ENCODE peak calls at places on chromosomes 16 and 17, in six cellular contexts. E is transverse colon, P is GM23248, N is OCI-LY7, L is tibial nerve, F is RWPE1. Q is an unnamed sample.

GRCh38 chr17:31838641-31839225 is 20.3 kb downstream of the COPRS start:
- DNase-seq in F (no peak), L (no peak), E (no peak), P (peak), N (no peak), Q (no peak)

GRCh38 chr16:2195316-2196161 is 866 bp downstream of the CASKIN1 start:
- DNase-seq in F (no peak), L (no peak), N (no peak), E (no peak), P (no peak), Q (no peak)

GRCh38 chr16:28879841-28880588 is 1.7 kb downstream of the ATP2A1 start:
- DNase-seq in F (peak), L (peak), N (peak), P (peak), E (peak), Q (peak)

GRCh38 chr17:35795007-35795870 is at the start of gene MMP28:
- DNase-seq in L (no peak), F (peak), P (peak), E (peak), N (no peak), Q (no peak)

GRCh38 chr16:71762186-71762585 is 37.7 kb upstream of the PHLPP2 start:
- DNase-seq in N (no peak), P (peak), L (no peak), F (no peak), E (no peak), Q (no peak)

GRCh38 chr17:79615446-79615845 is 4.6 kb upstream of the RBFOX3 start:
- DNase-seq in N (no peak), L (no peak), E (no peak), F (no peak), P (no peak), Q (no peak)

GRCh38 chr16:47045023-47045422 is 71.5 kb upstream of the DNAJA2 start:
- DNase-seq in N (no peak), P (peak), F (no peak), L (no peak), E (no peak), Q (no peak)

GRCh38 chr17:19464033-19465026 is 53.3 kb downstream of the RNF112 start:
- DNase-seq in N (peak), E (no peak), P (peak), F (no peak), L (no peak), Q (no peak)

GRCh38 chr17:78802008-78802407 is 19.9 kb upstream of the CYTH1 start:
- DNase-seq in F (no peak), L (no peak), N (no peak), P (no peak), E (no peak), Q (no peak)

GRCh38 chr17:37118738-37119137 is 170.0 kb downstream of the AATF start:
- DNase-seq in F (no peak), N (no peak), P (no peak), L (no peak), E (no peak), Q (no peak)

GRCh38 chr17:83200231-83200699 is 120.9 kb downstream of the METRNL start:
- DNase-seq in E (peak), N (no peak), P (peak), F (no peak), L (peak), Q (peak)

GRCh38 chr16:64459821-64460220 is 662.0 kb downstream of the CDH11 start:
- DNase-seq in F (no peak), E (no peak), L (no peak), N (no peak), P (peak), Q (no peak)

GRCh38 chr17:45046536-45047125 is 4.8 kb downstream of the DCAKD start:
- DNase-seq in N (no peak), E (no peak), P (peak), F (no peak), L (no peak), Q (no peak)

GRCh38 chr16:35319536-35320192 is 1860.3 kb downstream of the TP53TG3F start:
- DNase-seq in L (no peak), F (no peak), E (no peak), N (no peak), P (no peak), Q (no peak)

GRCh38 chr17:1197379-1197778 is 17.6 kb upstream of the ABR start:
- DNase-seq in F (no peak), P (peak), L (no peak), E (no peak), N (no peak), Q (no peak)

GRCh38 chr16:88773812-88774291 is 11.2 kb downstream of the PIEZO1 start:
- DNase-seq in F (no peak), N (no peak), L (no peak), P (peak), E (peak), Q (no peak)

GRCh38 chr17:75769536-75769935 is 4.5 kb upstream of the GALK1 start:
- DNase-seq in F (no peak), P (no peak), E (no peak), L (peak), N (no peak), Q (no peak)

GRCh38 chr16:1181715-1182671 is 29.1 kb downstream of the CACNA1H start:
- DNase-seq in N (no peak), P (peak), E (peak), F (peak), L (no peak), Q (no peak)

GRCh38 chr16:87461466-87461975 is 31.3 kb downstream of the ZCCHC14 start:
- DNase-seq in N (peak), L (peak), F (peak), E (peak), P (peak), Q (no peak)

GRCh38 chr16:13453938-13454553 is 465.9 kb upstream of the ERCC4 start:
- DNase-seq in P (peak), N (peak), L (no peak), F (no peak), E (peak), Q (no peak)

GRCh38 chr17:11900655-11901054 is 96.6 kb downstream of the ZNF18 start:
- DNase-seq in E (no peak), F (no peak), P (no peak), L (no peak), N (no peak), Q (no peak)

GRCh38 chr16:27223701-27224100 is 20.4 kb downstream of the KDM8 start:
- DNase-seq in L (no peak), E (no peak), N (no peak), P (no peak), F (no peak), Q (no peak)

GRCh38 chr17:78935419-78936323 is 10.5 kb upstream of the TIMP2 start:
- DNase-seq in N (no peak), F (peak), P (peak), E (peak), L (peak), Q (no peak)

GRCh38 chr17:37187262-37187661 is 188.5 kb upstream of the C17orf78 start:
- DNase-seq in L (no peak), E (no peak), P (no peak), N (no peak), F (no peak), Q (no peak)

GRCh38 chr16:65845466-65846209 is 520.9 kb upstream of the CDH5 start:
- DNase-seq in F (peak), L (no peak), E (no peak), P (peak), N (no peak), Q (no peak)

GRCh38 chr17:149231-149630 is 11.9 kb downstream of the SCGB1C2 start:
- DNase-seq in N (no peak), L (no peak), P (no peak), F (no peak), E (no peak), Q (no peak)

GRCh38 chr16:67304006-67304405 is 22.5 kb downstream of the KCTD19 start:
- DNase-seq in E (no peak), N (no peak), L (no peak), F (no peak), P (peak), Q (no peak)

GRCh38 chr16:1073566-1074378 is 1.2 kb downstream of the SSTR5 start:
- DNase-seq in P (no peak), L (no peak), F (no peak), E (no peak), N (no peak), Q (no peak)

GRCh38 chr16:89842471-89843408 is 14.5 kb downstream of the SPIRE2 start:
- DNase-seq in L (no peak), P (peak), N (no peak), F (no peak), E (no peak), Q (no peak)

GRCh38 chr17:74760404-74761105 is 12.1 kb downstream of the NHERF1 start:
- DNase-seq in E (no peak), L (no peak), N (no peak), P (no peak), F (peak), Q (no peak)

GRCh38 chr16:31052131-31052530 is 18.8 kb downstream of the STX4 start:
- DNase-seq in F (peak), E (peak), L (no peak), N (no peak), P (peak), Q (no peak)

GRCh38 chr17:70071127-70071526 is 3.9 kb upstream of the KCNJ16 start:
- DNase-seq in L (no peak), F (no peak), N (no peak), P (no peak), E (no peak), Q (no peak)

GRCh38 chr17:77802333-77802615 is 156.2 kb upstream of the TNRC6C start:
- DNase-seq in E (no peak), L (no peak), P (no peak), N (no peak), F (no peak), Q (no peak)

GRCh38 chr16:21301168-21301894 is 23.2 kb upstream of the CRYM start:
- DNase-seq in L (peak), E (peak), N (peak), P (peak), F (peak), Q (no peak)

GRCh38 chr16:12021578-12022265 is 45.2 kb downstream of the SNX29 start:
- DNase-seq in L (no peak), P (no peak), E (no peak), N (no peak), F (no peak), Q (no peak)

GRCh38 chr17:63842173-63842539 is 329 bp downstream of the SMARCD2 start:
- DNase-seq in E (no peak), L (no peak), F (no peak), P (no peak), N (no peak), Q (no peak)

GRCh38 chr17:80531400-80531799 is 13.2 kb upstream of the RPTOR start:
- DNase-seq in N (peak), F (no peak), P (no peak), L (no peak), E (no peak), Q (no peak)

GRCh38 chr16:50616883-50617629 is 64.1 kb downstream of the SNX20 start:
- DNase-seq in N (no peak), P (no peak), F (no peak), L (no peak), E (no peak), Q (no peak)

GRCh38 chr16:50615891-50616290 is 65.2 kb downstream of the SNX20 start:
- DNase-seq in E (no peak), F (no peak), P (no peak), L (no peak), N (no peak), Q (no peak)

GRCh38 chr16:50616386-50616785 is 64.7 kb downstream of the SNX20 start:
- DNase-seq in F (no peak), E (no peak), P (no peak), L (no peak), N (no peak), Q (no peak)

GRCh38 chr16:50613281-50613991 is 65.2 kb downstream of the NKD1 start:
- DNase-seq in E (no peak), F (no peak), P (no peak), L (no peak), N (no peak), Q (no peak)

GRCh38 chr16:50614956-50615727 is 66.0 kb downstream of the SNX20 start:
- DNase-seq in N (no peak), E (no peak), F (no peak), L (no peak), P (no peak), Q (no peak)
- H3K27ac ChIP-seq in N (no peak), E (peak), F (no peak), L (no peak), P (no peak), Q (no peak)

GRCh38 chr17:49969794-49970389 is 902 bp downstream of the DLX4 start:
- DNase-seq in P (no peak), L (no peak), E (no peak), N (no peak), F (no peak), Q (no peak)
- H3K27ac ChIP-seq in P (no peak), L (no peak), E (no peak), N (no peak), F (peak), Q (no peak)

DNA sequence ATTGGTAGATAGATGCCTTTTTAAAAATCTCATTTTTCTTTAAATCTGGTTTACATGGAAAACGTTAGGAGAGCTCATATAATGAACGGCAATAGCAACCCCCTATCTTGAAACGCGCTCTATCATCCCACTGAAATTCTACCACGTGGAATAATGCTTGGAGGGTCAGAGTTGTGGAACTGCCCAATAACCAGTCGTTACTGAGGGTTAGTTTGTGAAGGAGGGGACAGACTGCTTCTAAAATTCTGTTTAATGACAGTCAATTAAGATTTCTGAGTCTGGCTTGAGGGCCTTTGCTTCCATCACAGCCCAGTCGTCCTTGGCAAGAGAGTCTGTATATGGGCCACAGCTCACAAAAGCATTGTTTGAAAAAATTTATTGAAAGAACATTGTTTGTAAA is 482 bp downstream of the IRF8 start:
- DNase-seq in L (no peak), N (no peak), F (no peak), P (no peak), E (no peak), Q (no peak)
- H3K27ac ChIP-seq in L (no peak), N (peak), F (no peak), P (no peak), E (peak), Q (no peak)

GRCh38 chr17:28552201-28552999 is at the start of gene UNC119:
- DNase-seq in F (peak), N (peak), L (peak), P (peak), E (peak), Q (peak)

GRCh38 chr17:28551421-28552186 is 820 bp downstream of the UNC119 start:
- DNase-seq in P (peak), L (no peak), N (no peak), F (peak), E (no peak), Q (no peak)

GRCh38 chr17:28554565-28554964 is 2.1 kb upstream of the UNC119 start:
- DNase-seq in F (no peak), N (no peak), L (no peak), P (no peak), E (no peak), Q (no peak)

GRCh38 chr17:28555022-28555421 is 2.6 kb upstream of the UNC119 start:
- DNase-seq in F (no peak), E (no peak), L (no peak), N (no peak), P (no peak), Q (no peak)

DNA sequence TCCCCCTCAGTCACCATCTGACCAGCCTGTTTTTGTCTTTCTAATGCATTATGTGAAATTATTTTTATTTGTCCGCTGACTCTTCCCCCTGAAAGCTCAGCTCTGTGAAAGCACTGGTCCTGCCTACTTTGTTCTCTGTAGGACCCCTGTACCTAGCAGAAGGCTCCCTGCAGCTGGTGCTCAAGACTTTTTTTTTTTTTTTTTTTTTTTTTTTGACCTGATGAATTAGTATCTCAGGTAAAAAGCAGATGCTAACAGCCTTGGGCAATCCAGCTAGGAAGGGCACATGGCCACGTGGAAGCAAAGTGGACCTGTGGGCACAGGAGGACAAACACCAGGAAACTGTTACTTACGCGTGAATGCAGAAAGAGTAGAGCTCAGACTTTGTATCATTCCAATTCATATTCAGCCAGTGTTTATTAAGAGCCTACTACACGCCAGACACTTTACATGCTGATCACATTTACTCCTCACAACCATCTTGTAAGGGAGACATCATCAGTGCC is 629 bp upstream of the UNC119 start:
- DNase-seq in P (no peak), F (no peak), N (no peak), L (no peak), E (no peak), Q (no peak)
- H3K27ac ChIP-seq in P (no peak), F (peak), N (no peak), L (no peak), E (peak), Q (peak)

DNA sequence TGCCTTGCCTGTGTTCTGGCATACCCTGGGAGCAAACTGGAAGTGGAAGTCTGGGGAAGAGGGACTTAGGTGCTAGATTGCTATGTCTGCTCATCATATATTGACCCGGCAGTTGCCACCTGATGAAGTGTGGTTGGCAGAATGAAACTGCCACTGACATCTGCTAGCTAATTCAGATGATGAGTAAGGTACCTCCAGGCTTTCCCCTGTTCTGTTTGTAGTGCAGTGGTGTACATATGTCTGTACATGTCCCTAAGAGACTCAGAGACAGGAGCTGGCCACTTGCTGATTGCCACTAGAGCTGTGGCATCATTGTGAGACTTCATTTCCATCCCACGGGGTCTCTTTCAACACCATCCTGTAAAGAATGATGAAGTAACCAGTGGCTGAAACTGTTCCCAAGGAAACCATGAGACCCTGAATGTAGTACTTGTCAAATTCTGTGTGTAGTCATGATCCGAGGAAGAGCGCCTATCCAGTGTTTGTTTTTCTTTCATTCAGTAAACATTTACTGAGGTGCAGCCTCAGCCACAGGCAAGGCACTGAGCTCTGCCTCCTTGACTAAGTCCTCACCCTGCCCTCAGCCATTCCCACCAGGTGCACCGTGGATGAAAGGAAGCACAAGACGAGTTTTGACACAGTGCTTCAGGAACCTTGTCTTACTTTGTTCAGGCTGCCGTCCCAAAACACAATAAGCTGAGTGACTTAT is 13.2 kb downstream of the CLUAP1 start:
- DNase-seq in N (no peak), F (no peak), L (no peak), P (no peak), E (no peak), Q (no peak)
- H3K27ac ChIP-seq in N (no peak), F (no peak), L (no peak), P (no peak), E (no peak), Q (no peak)

DNA sequence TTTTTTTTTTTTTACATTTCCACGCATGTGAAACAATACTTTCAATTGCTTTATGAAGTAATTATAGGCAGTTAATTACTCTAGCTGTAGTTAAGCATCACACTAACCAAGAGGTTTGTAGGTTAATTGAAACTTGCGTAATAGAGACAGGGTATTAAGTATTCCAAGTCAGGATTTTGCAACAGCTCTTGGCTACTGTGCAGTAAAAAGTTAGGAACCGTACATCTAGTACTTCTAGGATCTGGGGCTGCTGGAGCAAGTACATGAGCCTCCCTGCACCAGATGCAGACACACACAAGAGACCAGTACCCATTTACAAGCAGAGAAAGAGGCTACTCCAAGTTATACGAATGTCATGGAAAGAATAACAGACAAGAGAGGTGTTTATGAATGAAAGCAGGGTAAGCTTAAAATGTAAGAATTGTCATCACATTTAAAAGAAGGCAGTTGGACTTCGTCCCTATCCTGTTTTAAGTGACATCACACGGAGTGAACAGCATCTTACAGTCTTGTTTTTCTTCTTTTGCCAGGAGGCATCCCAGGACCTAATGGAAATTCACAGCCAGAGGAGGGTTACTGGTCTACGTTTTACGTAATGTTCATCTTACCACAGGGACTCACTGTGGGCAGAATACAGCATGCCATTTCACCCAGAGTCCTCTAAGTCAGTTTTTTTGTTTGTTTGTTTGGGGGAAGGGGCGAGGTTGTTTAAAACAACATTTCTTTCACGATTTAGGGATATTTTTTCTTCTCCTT is 379.6 kb upstream of the PSMD7 start:
- DNase-seq in P (no peak), L (no peak), E (no peak), N (no peak), F (no peak), Q (no peak)
- H3K27ac ChIP-seq in P (no peak), L (no peak), E (no peak), N (no peak), F (no peak), Q (no peak)

Q was measured in effector memory CD4-positive, alpha-beta T cell.